ENCODE peak calls at places on chromosomes 16 and 17, in nine cellular contexts. Q is thyroid gland, J is BE2C, E is heart right ventricle, O is right cardiac atrium, P is left lung, Y is testis, L is heart left ventricle, V is body of pancreas. G is an unnamed sample. For H3K4me1, the result is how much of the 10 kb centered on the place peaks cover.

GRCh38 chr17:40854175-40854814 is 12.7 kb downstream of the KRT12 start:
- DNase-seq in L (no peak), J (no peak), O (no peak), V (no peak), E (no peak), Q (no peak), Y (no peak), P (no peak), G (no peak)

GRCh38 chr16:65722429-65722828 is 600.6 kb upstream of the CDH11 start:
- DNase-seq in Q (no peak), J (no peak), L (no peak), V (no peak), E (no peak), O (no peak), P (no peak), Y (no peak), G (no peak)

GRCh38 chr17:56440391-56440790 is 153.1 kb upstream of the NOG start:
- DNase-seq in O (no peak), E (no peak), P (no peak), J (no peak), Q (no peak), Y (no peak), L (no peak), V (no peak), G (no peak)

GRCh38 chr17:17061516-17061915 is 19.3 kb downstream of the MPRIP start:
- DNase-seq in Q (no peak), E (no peak), V (no peak), O (no peak), Y (no peak), P (peak), J (no peak), L (no peak), G (peak)

GRCh38 chr16:49055824-49056545 is 225.7 kb downstream of the CBLN1 start:
- DNase-seq in Y (no peak), J (no peak), Q (no peak), P (no peak), L (no peak), V (no peak), O (no peak), E (no peak), G (no peak)

GRCh38 chr16:1615761-1616160 is 3.6 kb downstream of the CRAMP1 start:
- DNase-seq in V (no peak), L (no peak), P (no peak), O (no peak), E (no peak), Y (no peak), Q (no peak), J (no peak), G (no peak)

GRCh38 chr17:27333410-27333980 is 39.6 kb downstream of the WSB1 start:
- DNase-seq in V (no peak), O (peak), J (no peak), Y (no peak), P (no peak), E (no peak), Q (no peak), L (no peak), G (no peak)

GRCh38 chr16:4212934-4213296 is 29.0 kb downstream of the SRL start:
- DNase-seq in O (no peak), Q (peak), L (no peak), Y (no peak), E (no peak), J (no peak), V (no peak), P (no peak), G (no peak)

GRCh38 chr17:63442549-63443035 is 3.5 kb downstream of the CYB561 start:
- DNase-seq in J (peak), O (no peak), P (no peak), E (no peak), Q (peak), V (no peak), L (no peak), Y (peak), G (no peak)

GRCh38 chr17:77042688-77043330 is 98.0 kb upstream of the SEC14L1 start:
- DNase-seq in P (no peak), J (no peak), V (no peak), O (no peak), Q (no peak), Y (no peak), L (no peak), E (no peak), G (no peak)

GRCh38 chr16:19613834-19614233 is 58.3 kb downstream of the VPS35L start:
- DNase-seq in P (no peak), Y (no peak), E (no peak), Q (no peak), V (no peak), O (no peak), L (no peak), J (no peak), G (no peak)

GRCh38 chr17:78784397-78784751 is 2.3 kb upstream of the CYTH1 start:
- DNase-seq in O (no peak), P (no peak), Q (no peak), E (no peak), L (no peak), V (no peak), Y (no peak), J (no peak), G (peak)
- H3K4me1 ChIP-seq in O (under half), P (under half), Q (under half), E (under half), L (under half), V (under half), Y (under half), J (under half), G (half or more)

GRCh38 chr17:39357978-39358377 is 43.4 kb downstream of the FBXL20 start:
- DNase-seq in Y (no peak), J (no peak), V (no peak), O (no peak), P (no peak), E (no peak), Q (no peak), L (no peak), G (no peak)
- H3K4me1 ChIP-seq in Y (under half), J (under half), V (under half), O (under half), P (under half), E (under half), Q (under half), L (under half), G (under half)

DNA sequence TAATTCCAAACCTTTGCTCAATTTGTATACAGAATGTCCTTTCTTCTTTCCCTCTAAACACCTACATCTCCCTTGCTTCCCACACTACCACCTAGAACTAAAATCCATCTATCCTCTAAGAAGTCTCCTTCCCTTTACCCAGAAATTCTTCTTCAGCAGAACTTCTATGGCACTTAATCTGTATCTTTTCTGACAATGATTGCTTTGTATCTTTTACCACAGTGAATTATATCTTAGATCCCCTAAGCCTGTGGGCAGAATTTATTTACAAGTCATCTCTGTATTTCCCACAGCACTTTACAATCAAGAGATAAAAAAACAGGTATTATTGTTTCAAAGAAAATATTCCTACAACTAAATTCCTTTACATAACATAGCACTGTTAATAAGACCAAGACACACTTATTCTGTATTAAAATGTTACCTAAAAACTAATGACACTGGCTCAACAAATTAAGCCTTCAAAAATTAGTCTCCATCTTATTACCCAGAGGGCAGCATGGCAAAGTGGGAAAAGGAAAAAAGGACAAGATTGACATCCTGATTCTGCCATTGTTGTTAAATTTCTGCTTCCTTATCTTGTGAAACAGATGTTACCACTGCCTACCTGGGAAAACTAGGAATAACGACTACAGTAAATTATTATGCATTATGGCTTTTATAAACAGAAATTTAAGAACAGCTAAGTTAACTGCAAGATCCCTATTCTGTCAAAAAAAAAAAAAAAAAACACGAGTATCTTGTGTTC is 42.8 kb downstream of the KANSL1 start:
- DNase-seq in V (no peak), Y (no peak), E (no peak), O (no peak), L (no peak), P (no peak), J (no peak), Q (no peak), G (no peak)
- H3K4me1 ChIP-seq in V (half or more), Y (under half), E (half or more), O (under half), L (half or more), P (half or more), J (under half), Q (under half), G (half or more)

GRCh38 chr16:54654429-54654828 is 276.2 kb upstream of the IRX5 start:
- DNase-seq in L (no peak), Y (no peak), E (peak), P (no peak), O (no peak), Q (no peak), V (no peak), J (no peak), G (no peak)

GRCh38 chr16:54649846-54650245 is 280.8 kb upstream of the IRX5 start:
- DNase-seq in O (no peak), Y (no peak), Q (no peak), P (no peak), V (no peak), E (no peak), L (no peak), J (no peak), G (no peak)

GRCh38 chr16:54651851-54652770 is 278.6 kb upstream of the IRX5 start:
- DNase-seq in Q (peak), L (no peak), E (no peak), Y (no peak), J (no peak), V (no peak), O (no peak), P (peak), G (no peak)

GRCh38 chr16:54648575-54648974 is 282.1 kb upstream of the IRX5 start:
- DNase-seq in J (no peak), Y (no peak), V (no peak), P (no peak), Q (no peak), L (no peak), E (no peak), O (no peak), G (no peak)

DNA sequence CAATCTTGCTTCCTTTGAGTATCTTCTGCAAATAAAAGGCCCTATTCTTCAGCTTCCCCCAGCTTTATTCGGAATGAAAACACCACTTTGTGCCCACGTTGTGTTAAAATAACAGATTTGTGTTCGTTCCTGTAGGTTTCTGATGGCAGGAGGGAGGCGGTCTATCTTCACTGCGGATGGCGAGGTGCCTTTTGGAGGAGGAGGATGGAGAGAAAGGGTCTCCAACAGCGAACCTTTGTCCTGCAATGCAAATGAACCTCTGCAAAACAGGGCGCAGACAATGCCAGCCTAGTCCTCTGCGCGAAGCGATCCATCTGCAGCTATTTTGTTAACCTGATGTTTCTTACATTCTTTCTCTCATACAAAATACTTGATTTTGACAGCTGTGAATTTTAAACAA is 279.2 kb upstream of the IRX5 start:
- DNase-seq in L (no peak), J (no peak), Q (peak), V (no peak), O (no peak), E (no peak), P (no peak), Y (no peak), G (no peak)
- H3K4me1 ChIP-seq in L (under half), J (under half), Q (under half), V (under half), O (under half), E (under half), P (under half), Y (under half), G (under half)